ENCODE peak calls at places on chromosomes 6 and 20, in nine cellular contexts. B is T-cell; G is A172; T is NCI-H2227 treated with DMSO at 0.1 percent for 48 hours; P is HT1080; H is stimulated activated CD8-positive, alpha-beta memory T cell treated with anti-CD3 and anti-CD28 coated beads, Interleukin-2, amount 100 ng/mL, for 1 hour; J is lung microvascular endothelial cell; F is stimulated activated CD4-positive, alpha-beta T cell treated with anti-CD3 and anti-CD28 coated beads, Interleukin-2, amount 100 ng/mL, for 48 hours; N is choroid plexus epithelial cell. E is an unnamed sample.

GRCh38 chr6:119749341-119749740 is 399.8 kb upstream of the MAN1A1 start:
- DNase-seq in B (no peak), G (no peak), T (no peak), P (no peak), H (no peak), J (no peak), F (no peak), N (no peak), E (no peak)

GRCh38 chr20:40293740-40294139 is 395.3 kb downstream of the MAFB start:
- DNase-seq in B (no peak), G (no peak), T (peak; percentile 56), P (no peak), H (no peak), J (peak; percentile 90), F (no peak), N (peak; percentile 24), E (no peak)

GRCh38 chr6:166449036-166449435 is 66.3 kb upstream of the MPC1 start:
- DNase-seq in B (no peak), G (no peak), T (no peak), P (no peak), H (no peak), J (no peak), F (no peak), N (no peak), E (no peak)

GRCh38 chr6:138109042-138109997 is 2.1 kb upstream of the PERP start:
- DNase-seq in B (peak; percentile 79), G (peak; percentile 56), T (no peak), P (peak; percentile 72), H (peak; percentile 57), J (peak; percentile 88), F (peak; percentile 83), N (peak; percentile 87), E (peak; percentile 49)

GRCh38 chr20:52847029-52847660 is 125.0 kb upstream of the TSHZ2 start:
- DNase-seq in B (no peak), G (peak; percentile 22), T (no peak), P (no peak), H (no peak), J (no peak), F (no peak), N (no peak), E (no peak)

GRCh38 chr6:26659042-26659359 is 545 bp downstream of the ZNF322 start:
- DNase-seq in B (no peak), G (no peak), T (no peak), P (peak; percentile 21), H (no peak), J (no peak), F (no peak), N (no peak), E (no peak)

GRCh38 chr6:132819405-132820145 is 5.2 kb downstream of the RPS12 start:
- DNase-seq in B (no peak), G (peak; percentile 5), T (no peak), P (peak; percentile 63), H (no peak), J (no peak), F (no peak), N (no peak), E (no peak)

GRCh38 chr6:47141166-47141565 is 99.0 kb upstream of the ADGRF1 start:
- DNase-seq in B (no peak), G (no peak), T (no peak), P (no peak), H (no peak), J (no peak), F (no peak), N (no peak), E (no peak)

GRCh38 chr20:59661141-59661540 is 56.8 kb downstream of the PHACTR3 start:
- DNase-seq in B (no peak), G (no peak), T (no peak), P (no peak), H (no peak), J (no peak), F (no peak), N (no peak), E (no peak)

GRCh38 chr6:105075210-105075609 is 104.6 kb downstream of the POPDC3 start:
- DNase-seq in B (no peak), G (no peak), T (no peak), P (no peak), H (no peak), J (no peak), F (no peak), N (no peak), E (no peak)

GRCh38 chr20:61370841-61371303 is 118.8 kb downstream of the CDH4 start:
- DNase-seq in B (no peak), G (no peak), T (no peak), P (no peak), H (no peak), J (no peak), F (no peak), N (no peak), E (no peak)

GRCh38 chr20:478949-479429 is 16.7 kb upstream of the TBC1D20 start:
- DNase-seq in B (peak; percentile 23), G (peak; percentile 70), T (peak; percentile 73), P (peak; percentile 67), H (no peak), J (peak; percentile 81), F (no peak), N (peak; percentile 84), E (peak; percentile 51)

GRCh38 chr6:1608976-1609661 is 596 bp upstream of the FOXC1 start:
- DNase-seq in B (no peak), G (no peak), T (no peak), P (no peak), H (no peak), J (no peak), F (no peak), N (no peak), E (no peak)

GRCh38 chr6:117487831-117488230 is 5.4 kb downstream of the DCBLD1 start:
- DNase-seq in B (no peak), G (no peak), T (no peak), P (no peak), H (no peak), J (no peak), F (no peak), N (no peak), E (no peak)

GRCh38 chr6:141326426-141326825 is 806.3 kb upstream of the GJE1 start:
- DNase-seq in B (peak; percentile 14), G (peak; percentile 94), T (no peak), P (peak; percentile 96), H (peak; percentile 4), J (peak; percentile 89), F (peak; percentile 19), N (peak; percentile 98), E (no peak)

GRCh38 chr6:89941847-89942497 is 47.7 kb downstream of the GJA10 start:
- DNase-seq in B (no peak), G (no peak), T (no peak), P (no peak), H (no peak), J (no peak), F (no peak), N (no peak), E (no peak)

GRCh38 chr20:19815553-19815991 is 57.5 kb downstream of the RIN2 start:
- DNase-seq in B (no peak), G (peak; percentile 98), T (no peak), P (peak; percentile 99), H (no peak), J (peak; percentile 97), F (no peak), N (peak; percentile 99), E (no peak)

GRCh38 chr6:99334526-99335127 is 14.8 kb downstream of the FAXC start:
- DNase-seq in B (no peak), G (peak; percentile 45), T (peak; percentile 12), P (peak; percentile 63), H (no peak), J (peak; percentile 76), F (no peak), N (peak; percentile 84), E (peak; percentile 14)

GRCh38 chr6:79984261-79984660 is 20.2 kb upstream of the TTK start:
- DNase-seq in B (no peak), G (no peak), T (no peak), P (peak; percentile 32), H (no peak), J (no peak), F (no peak), N (peak; percentile 16), E (no peak)

GRCh38 chr6:138485586-138486248 is 13.6 kb downstream of the NHSL1 start:
- DNase-seq in B (no peak), G (peak; percentile 3), T (no peak), P (no peak), H (no peak), J (no peak), F (no peak), N (no peak), E (no peak)

GRCh38 chr6:29619578-29619977 is 13.4 kb downstream of the GABBR1 start:
- DNase-seq in B (no peak), G (no peak), T (no peak), P (no peak), H (no peak), J (no peak), F (no peak), N (no peak), E (no peak)

GRCh38 chr6:135018057-135018456 is 36.6 kb downstream of the HBS1L start:
- DNase-seq in B (no peak), G (no peak), T (no peak), P (no peak), H (no peak), J (no peak), F (no peak), N (no peak), E (no peak)

GRCh38 chr20:20060234-20060998 is 8.1 kb downstream of the CFAP61 start:
- DNase-seq in B (no peak), G (no peak), T (no peak), P (no peak), H (no peak), J (no peak), F (no peak), N (no peak), E (no peak)

GRCh38 chr6:119881416-119881815 is 531.9 kb upstream of the MAN1A1 start:
- DNase-seq in B (no peak), G (peak; percentile 24), T (no peak), P (peak; percentile 53), H (no peak), J (no peak), F (no peak), N (no peak), E (no peak)

GRCh38 chr6:1988843-1989242 is 256.6 kb downstream of the GMDS start:
- DNase-seq in B (no peak), G (no peak), T (no peak), P (no peak), H (no peak), J (no peak), F (no peak), N (no peak), E (no peak)

GRCh38 chr6:73713426-73714147 is 17.6 kb downstream of the CD109 start:
- DNase-seq in B (no peak), G (peak; percentile 43), T (no peak), P (no peak), H (no peak), J (peak; percentile 85), F (no peak), N (peak; percentile 37), E (no peak)